ENCODE peak calls at places on chromosomes 1 and 21, in six cellular contexts. N is fibroblast of lung, O is OCI-LY7, L is mammary epithelial cell, E is H1, F is HCT116. C is an unnamed sample.

GRCh38 chr1:17097787-17098186 is 21.5 kb downstream of the PADI2 start:
- DNase-seq in N (no peak), O (no peak), L (peak; percentile 21), E (no peak), F (no peak), C (peak; percentile 25)

GRCh38 chr1:38138498-38139233 is 92.1 kb upstream of the POU3F1 start:
- DNase-seq in N (peak; percentile 98), O (no peak), L (peak; percentile 90), E (no peak), F (peak; percentile 43), C (peak; percentile 99)

GRCh38 chr1:200279810-200280411 is 129.9 kb downstream of the ZNF281 start:
- DNase-seq in N (peak; percentile 47), O (peak; percentile 46), L (peak; percentile 53), E (peak; percentile 36), F (peak; percentile 55), C (no peak)

GRCh38 chr1:18927654-18928272 is 25.4 kb upstream of the ALDH4A1 start:
- DNase-seq in N (peak; percentile 83), O (peak; percentile 43), L (peak; percentile 52), E (no peak), F (no peak), C (peak; percentile 89)

GRCh38 chr1:229203991-229204632 is 66.8 kb upstream of the RAB4A start:
- DNase-seq in N (no peak), O (no peak), L (no peak), E (no peak), F (no peak), C (no peak)

GRCh38 chr1:61181016-61181560 is 98.7 kb downstream of the NFIA start:
- DNase-seq in N (no peak), O (no peak), L (no peak), E (no peak), F (no peak), C (no peak)

GRCh38 chr1:86155061-86155806 is 1.3 kb downstream of the COL24A1 start:
- DNase-seq in N (peak; percentile 50), O (no peak), L (no peak), E (no peak), F (no peak), C (peak; percentile 86)

GRCh38 chr1:195745170-195746009 is 862.9 kb downstream of the KCNT2 start:
- DNase-seq in N (peak; percentile 9), O (no peak), L (no peak), E (no peak), F (no peak), C (no peak)

GRCh38 chr1:50542362-50542761 is 119.1 kb upstream of the DMRTA2 start:
- DNase-seq in N (peak; percentile 58), O (no peak), L (no peak), E (no peak), F (no peak), C (no peak)

GRCh38 chr1:66725885-66726665 is 26.2 kb upstream of the DYNLT5 start:
- DNase-seq in N (peak; percentile 66), O (peak; percentile 73), L (peak; percentile 56), E (peak; percentile 31), F (peak; percentile 45), C (no peak)

GRCh38 chr1:247373721-247374141 is 42.1 kb upstream of the ZNF496 start:
- DNase-seq in N (peak; percentile 14), O (peak; percentile 71), L (peak; percentile 22), E (no peak), F (no peak), C (peak; percentile 84)

GRCh38 chr1:60847855-60848582 is 234.3 kb upstream of the NFIA start:
- DNase-seq in N (no peak), O (no peak), L (peak; percentile 25), E (no peak), F (no peak), C (no peak)

GRCh38 chr1:247487057-247487456 is 29.2 kb upstream of the OR2B11 start:
- DNase-seq in N (no peak), O (peak; percentile 18), L (peak; percentile 35), E (no peak), F (peak; percentile 26), C (peak; percentile 68)

GRCh38 chr1:24349891-24350290 is 30.7 kb downstream of the GRHL3 start:
- DNase-seq in N (peak; percentile 70), O (no peak), L (no peak), E (no peak), F (no peak), C (peak; percentile 91)

GRCh38 chr1:101756411-101756810 is 240.3 kb downstream of the OLFM3 start:
- DNase-seq in N (no peak), O (no peak), L (no peak), E (no peak), F (no peak), C (no peak)

GRCh38 chr1:15836772-15837669 is 10.5 kb upstream of the SPEN start:
- DNase-seq in N (no peak), O (peak; percentile 51), L (no peak), E (no peak), F (no peak), C (peak; percentile 65)

GRCh38 chr1:23902611-23903278 is 10.4 kb downstream of the CNR2 start:
- DNase-seq in N (no peak), O (no peak), L (no peak), E (no peak), F (no peak), C (no peak)

GRCh38 chr21:45971487-45972352 is 9.8 kb upstream of the COL6A1 start:
- DNase-seq in N (peak; percentile 56), O (no peak), L (no peak), E (no peak), F (no peak), C (peak; percentile 96)

GRCh38 chr1:35726814-35727433 is 8.2 kb upstream of the C1orf216 start:
- DNase-seq in N (peak; percentile 52), O (peak; percentile 45), L (peak; percentile 22), E (no peak), F (peak; percentile 24), C (peak; percentile 73)

GRCh38 chr1:197464039-197464438 is 196.0 kb downstream of the CRB1 start:
- DNase-seq in N (peak; percentile 87), O (no peak), L (no peak), E (no peak), F (no peak), C (no peak)

GRCh38 chr1:78911956-78912880 is 94.3 kb downstream of the ADGRL4 start:
- DNase-seq in N (no peak), O (no peak), L (no peak), E (no peak), F (no peak), C (no peak)

DNA sequence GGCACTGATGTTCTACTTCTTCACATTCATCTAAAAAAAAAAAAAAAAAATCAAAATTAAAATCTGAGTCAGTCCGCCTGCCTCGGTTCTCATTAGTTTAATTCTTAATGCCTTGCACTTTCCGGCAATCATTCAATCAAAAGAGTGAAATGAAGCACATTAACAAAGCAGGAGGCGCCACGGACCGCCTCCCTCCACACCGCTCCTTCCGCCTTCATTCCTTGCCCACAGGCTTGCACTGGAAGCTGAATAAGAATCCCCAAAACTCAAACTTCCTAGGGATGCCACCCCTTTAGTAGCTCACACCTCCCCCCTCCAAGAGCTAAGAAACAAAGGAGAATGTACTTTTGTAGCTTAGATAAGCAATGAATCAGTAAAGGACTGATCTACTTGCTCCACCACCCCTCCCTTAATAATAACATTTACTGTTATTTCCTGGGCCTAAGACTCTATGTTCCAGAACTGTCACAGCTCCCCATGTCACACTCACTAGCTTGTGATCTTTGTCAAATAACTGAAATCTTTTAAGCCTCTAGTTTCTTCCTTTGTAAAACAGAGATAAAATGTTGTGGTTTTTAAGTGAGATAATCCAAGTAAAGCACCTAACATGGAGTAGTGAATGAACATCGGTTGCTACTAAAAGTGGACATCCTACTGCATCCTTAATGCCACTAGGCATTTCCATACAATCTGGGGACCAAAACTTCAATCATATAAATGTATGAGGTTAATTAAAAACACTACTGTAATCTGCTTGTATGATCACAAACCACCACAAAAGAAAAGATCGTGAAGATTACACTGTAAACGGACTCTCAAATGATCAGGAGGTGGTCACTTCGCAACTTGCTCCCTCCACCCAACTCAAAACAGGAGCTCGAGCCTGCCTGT is 27.4 kb downstream of the LGALS8 start:
- DNase-seq in N (no peak), O (no peak), L (no peak), E (no peak), F (no peak), C (no peak)
- H3K36me3 ChIP-seq in N (peaks cover 16% of the 10 kb centered on the region), O (peaks cover 99% of the 10 kb centered on the region), L (peaks cover 56% of the 10 kb centered on the region), E (peaks cover 86% of the 10 kb centered on the region), F (peaks cover 81% of the 10 kb centered on the region), C (peaks cover 83% of the 10 kb centered on the region)

DNA sequence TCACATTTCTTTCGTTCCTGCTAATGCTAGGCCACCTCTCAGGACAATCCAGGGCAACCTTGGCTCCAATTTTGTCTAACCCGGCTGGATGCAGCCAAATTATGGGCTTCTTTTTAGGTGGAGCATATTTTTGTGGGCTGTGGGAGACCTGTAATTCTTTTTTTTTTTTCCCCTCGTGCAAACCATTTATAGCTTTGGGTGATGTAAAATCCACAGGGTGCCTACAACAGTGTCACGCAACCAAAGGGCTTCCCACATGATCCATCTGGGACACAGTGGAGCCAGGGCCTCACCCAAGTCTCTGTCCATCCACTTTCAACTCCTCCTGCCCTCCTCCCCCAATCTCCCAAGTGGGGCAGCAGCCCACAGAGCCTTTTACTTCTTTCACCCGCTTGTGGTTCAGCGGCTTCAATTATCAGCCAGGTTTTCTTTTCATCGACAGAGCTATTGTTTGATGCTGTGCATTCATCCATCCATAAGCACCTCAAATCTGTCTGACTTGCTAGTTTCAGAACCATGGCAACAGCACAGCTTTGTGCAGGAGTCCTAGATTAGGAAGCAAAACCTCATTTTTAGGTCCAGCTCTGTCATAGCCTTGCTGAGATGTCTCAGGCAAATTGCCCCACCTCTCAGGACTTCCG is 10.0 kb upstream of the OVAAL start:
- DNase-seq in N (peak; percentile 18), O (no peak), L (no peak), E (no peak), F (no peak), C (no peak)
- H3K79me2 ChIP-seq in N (no peaks in the 10 kb centered on the region), O (no peaks in the 10 kb centered on the region), L (no peaks in the 10 kb centered on the region), E (no peaks in the 10 kb centered on the region), F (no peaks in the 10 kb centered on the region), C (no peaks in the 10 kb centered on the region)

GRCh38 chr1:9929431-9930385 is 13.5 kb downstream of the LZIC start:
- DNase-seq in N (no peak), O (no peak), L (no peak), E (no peak), F (no peak), C (no peak)
- H3K36me3 ChIP-seq in N (no peaks in the 10 kb centered on the region), O (peaks cover 37% of the 10 kb centered on the region), L (peaks cover 7% of the 10 kb centered on the region), E (peaks cover 17% of the 10 kb centered on the region), F (peaks cover 8% of the 10 kb centered on the region), C (peaks cover 20% of the 10 kb centered on the region)

GRCh38 chr1:40185951-40186864 is 25.0 kb downstream of the RLF start:
- DNase-seq in N (peak; percentile 95), O (peak; percentile 55), L (peak; percentile 71), E (no peak), F (no peak), C (peak; percentile 62)

GRCh38 chr1:40179496-40180089 is 18.4 kb downstream of the RLF start:
- DNase-seq in N (no peak), O (no peak), L (no peak), E (no peak), F (no peak), C (no peak)

GRCh38 chr1:40184193-40184592 is 23.0 kb downstream of the RLF start:
- DNase-seq in N (no peak), O (no peak), L (no peak), E (no peak), F (no peak), C (peak; percentile 36)

GRCh38 chr1:40187399-40187798 is 26.2 kb downstream of the RLF start:
- DNase-seq in N (peak; percentile 58), O (no peak), L (no peak), E (no peak), F (no peak), C (no peak)

GRCh38 chr1:40182956-40183710 is 21.9 kb downstream of the RLF start:
- DNase-seq in N (peak; percentile 38), O (peak; percentile 48), L (no peak), E (no peak), F (peak; percentile 12), C (peak; percentile 62)
- H3K79me2 ChIP-seq in N (peaks cover 87% of the 10 kb centered on the region), O (peaks cover 97% of the 10 kb centered on the region), L (peaks cover 97% of the 10 kb centered on the region), E (peaks cover 4% of the 10 kb centered on the region), F (peaks cover 100% of the 10 kb centered on the region), C (peaks cover 93% of the 10 kb centered on the region)

C was measured in osteoblast.